ENCODE peak calls at places on chromosomes 4 and X, in seven cellular contexts. S is NB4, C is OCI-LY7, Y is dorsolateral prefrontal cortex, J is cardiac fibroblast, I is cardiac muscle cell, B is left lung. Q is an unnamed sample.

GRCh38 chrX:69163936-69164741 is 1.1 kb downstream of the PJA1 start:
- DNase-seq in S (no peak), J (peak), B (no peak), Y (no peak), C (peak), I (peak), Q (no peak)

GRCh38 chrX:97039363-97040029 is 155.8 kb downstream of the RPA4 start:
- DNase-seq in B (no peak), S (no peak), Y (no peak), I (peak), C (no peak), J (peak), Q (no peak)

GRCh38 chrX:44873415-44874270 is 655 bp downstream of the KDM6A start:
- DNase-seq in Y (peak), S (peak), C (peak), I (peak), J (peak), B (peak), Q (no peak)

GRCh38 chrX:335758-336155 is 17.2 kb upstream of the GTPBP6 start:
- DNase-seq in Y (no peak), B (peak), I (no peak), C (no peak), S (no peak), J (no peak), Q (no peak)

GRCh38 chrX:102599950-102600579 is 750 bp downstream of the ARMCX5 start:
- DNase-seq in J (peak), Y (no peak), C (no peak), S (no peak), B (no peak), I (peak), Q (no peak)

GRCh38 chrX:22383988-22384387 is 111.3 kb downstream of the CBLL2 start:
- DNase-seq in B (no peak), I (no peak), S (no peak), C (no peak), Y (no peak), J (no peak), Q (no peak)

GRCh38 chr4:41728571-41728908 is 20.0 kb downstream of the PHOX2B start:
- DNase-seq in Y (no peak), I (no peak), J (no peak), C (no peak), B (no peak), S (no peak), Q (no peak)

GRCh38 chr4:81663368-81663767 is 191.7 kb upstream of the RASGEF1B start:
- DNase-seq in S (no peak), B (no peak), J (peak), Y (no peak), C (no peak), I (peak), Q (no peak)

GRCh38 chr4:94413085-94413685 is 38.6 kb upstream of the PDLIM5 start:
- DNase-seq in S (no peak), I (no peak), C (no peak), B (no peak), J (no peak), Y (no peak), Q (no peak)

GRCh38 chr4:37224832-37225231 is 19.7 kb upstream of the NWD2 start:
- DNase-seq in B (no peak), J (no peak), Y (no peak), S (no peak), I (no peak), C (no peak), Q (no peak)

GRCh38 chr4:44447563-44448504 is 775 bp downstream of the KCTD8 start:
- DNase-seq in Y (peak), C (no peak), B (peak), S (no peak), J (peak), I (peak), Q (no peak)

GRCh38 chr4:112979881-112980421 is 69.5 kb upstream of the ANK2 start:
- DNase-seq in J (no peak), Y (no peak), I (no peak), C (no peak), S (no peak), B (no peak), Q (no peak)

GRCh38 chrX:150100261-150100660 is 162.0 kb upstream of the EOLA2 start:
- DNase-seq in Y (no peak), I (no peak), B (no peak), C (no peak), S (no peak), J (no peak), Q (peak)

GRCh38 chr4:31458813-31459212 is 738.6 kb downstream of the PCDH7 start:
- DNase-seq in J (peak), I (peak), B (no peak), S (no peak), C (no peak), Y (no peak), Q (no peak)

GRCh38 chr4:156945532-156945931 is 26.1 kb downstream of the PDGFC start:
- DNase-seq in B (no peak), Y (no peak), J (no peak), S (no peak), C (no peak), I (no peak), Q (no peak)

GRCh38 chr4:14916554-14917304 is 85.6 kb upstream of the CPEB2 start:
- DNase-seq in B (no peak), C (no peak), S (no peak), Y (no peak), J (peak), I (peak), Q (no peak)

GRCh38 chr4:82784615-82785247 is 13.9 kb downstream of the SCD5 start:
- DNase-seq in C (no peak), B (no peak), Y (no peak), I (peak), S (no peak), J (peak), Q (no peak)
- H3K4me3 ChIP-seq in C (no peak), B (no peak), Y (peak), I (no peak), S (no peak), J (peak), Q (peak)

GRCh38 chrX:19007011-19007410 is 23.1 kb upstream of the PHKA2 start:
- DNase-seq in B (no peak), I (no peak), C (no peak), S (no peak), J (no peak), Y (no peak), Q (no peak)
- H3K4me3 ChIP-seq in B (no peak), I (no peak), C (no peak), S (no peak), J (no peak), Y (no peak), Q (no peak)

DNA sequence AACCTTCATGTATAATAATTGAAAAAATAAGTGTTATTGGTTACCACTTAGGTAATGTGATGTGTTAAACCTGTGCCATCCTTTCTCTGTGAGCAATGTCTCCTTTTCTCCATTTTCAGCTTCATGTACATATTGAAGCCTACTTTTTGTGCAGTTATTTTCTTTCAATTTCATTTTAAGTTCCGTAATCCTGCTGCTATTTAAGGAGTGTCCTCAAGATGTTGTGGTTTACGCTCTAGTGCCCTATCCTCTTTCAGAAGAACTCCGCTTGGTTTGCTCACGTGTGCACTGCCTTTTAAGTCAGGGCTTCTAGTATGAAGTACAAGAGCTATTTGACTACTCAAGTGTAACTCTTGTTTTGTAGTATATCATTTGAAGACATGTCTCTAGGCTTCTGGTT is 2253.2 kb upstream of the TENM3 start:
- DNase-seq in B (no peak), J (no peak), I (no peak), Y (no peak), S (peak), C (peak), Q (no peak)
- H3K4me3 ChIP-seq in B (no peak), J (no peak), I (no peak), Y (no peak), S (no peak), C (peak), Q (no peak)

GRCh38 chr4:173037242-173037641 is 131.4 kb upstream of the GALNT7 start:
- DNase-seq in I (no peak), B (no peak), Y (no peak), S (no peak), J (no peak), C (no peak), Q (no peak)

GRCh38 chr4:173038192-173038896 is 130.3 kb upstream of the GALNT7 start:
- DNase-seq in S (no peak), I (no peak), C (no peak), B (no peak), J (no peak), Y (no peak), Q (no peak)

GRCh38 chr4:173041482-173041881 is 127.1 kb upstream of the GALNT7 start:
- DNase-seq in C (no peak), Y (no peak), I (no peak), B (no peak), J (no peak), S (no peak), Q (no peak)

GRCh38 chr4:173039617-173040176 is 128.9 kb upstream of the GALNT7 start:
- DNase-seq in S (no peak), J (no peak), C (no peak), B (no peak), Y (no peak), I (no peak), Q (no peak)

DNA sequence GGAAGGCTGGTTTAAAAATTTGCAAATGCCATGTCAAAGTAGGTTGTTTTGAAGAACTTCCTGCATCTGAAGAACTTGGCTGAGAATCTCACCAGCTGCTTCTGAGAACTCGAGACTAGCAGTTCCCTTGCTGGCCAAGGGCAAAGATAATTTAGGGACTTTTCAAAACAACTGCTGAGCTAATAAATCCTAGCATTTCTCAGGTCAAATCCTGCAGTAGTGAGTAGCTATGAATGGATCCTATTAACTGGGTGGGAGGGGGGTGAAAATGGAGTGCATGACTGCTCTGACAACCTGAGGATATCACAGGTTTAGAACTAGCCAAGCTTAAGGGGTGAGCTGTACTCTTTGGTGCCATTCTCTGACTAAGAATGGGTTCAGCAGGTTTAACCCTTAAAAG is 128.4 kb upstream of the GALNT7 start:
- DNase-seq in S (no peak), J (peak), B (no peak), Y (no peak), C (no peak), I (peak), Q (no peak)
- H3K4me3 ChIP-seq in S (no peak), J (no peak), B (no peak), Y (no peak), C (no peak), I (no peak), Q (no peak)

DNA sequence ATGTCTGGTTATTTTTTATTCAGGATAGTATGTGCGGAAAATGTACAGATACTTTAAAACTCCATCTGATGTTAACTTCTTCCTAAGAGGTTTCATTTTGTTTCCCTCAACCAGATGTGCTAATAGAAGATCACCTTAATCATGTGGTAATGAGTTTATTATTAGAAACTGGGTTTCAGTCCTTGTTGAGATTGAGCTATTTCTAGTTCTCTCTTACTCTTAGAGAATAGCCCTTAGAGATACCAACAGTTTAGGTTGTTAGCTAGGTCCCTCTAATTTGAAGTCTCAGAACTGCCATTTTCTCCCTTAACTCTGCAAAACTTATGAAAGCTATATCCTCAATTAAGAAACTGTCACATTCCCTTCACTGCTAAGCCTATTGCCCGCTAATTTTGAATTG is 13.0 kb downstream of the FAM47A start:
- DNase-seq in B (no peak), J (no peak), Y (no peak), C (no peak), S (no peak), I (no peak), Q (no peak)
- H3K4me3 ChIP-seq in B (no peak), J (no peak), Y (no peak), C (no peak), S (no peak), I (no peak), Q (no peak)

GRCh38 chrX:39418936-39419659 is 617.8 kb downstream of the MID1IP1 start:
- DNase-seq in C (no peak), J (peak), I (peak), B (no peak), Y (no peak), S (no peak), Q (no peak)

GRCh38 chrX:39409246-39409917 is 608.1 kb downstream of the MID1IP1 start:
- DNase-seq in J (no peak), C (no peak), Y (no peak), B (no peak), I (no peak), S (no peak), Q (no peak)

GRCh38 chrX:39416547-39417262 is 615.4 kb downstream of the MID1IP1 start:
- DNase-seq in B (no peak), C (peak), S (no peak), Y (no peak), I (no peak), J (no peak), Q (no peak)

GRCh38 chrX:39418132-39418935 is 617.1 kb downstream of the MID1IP1 start:
- DNase-seq in I (peak), B (no peak), Y (no peak), C (no peak), S (no peak), J (peak), Q (no peak)

DNA sequence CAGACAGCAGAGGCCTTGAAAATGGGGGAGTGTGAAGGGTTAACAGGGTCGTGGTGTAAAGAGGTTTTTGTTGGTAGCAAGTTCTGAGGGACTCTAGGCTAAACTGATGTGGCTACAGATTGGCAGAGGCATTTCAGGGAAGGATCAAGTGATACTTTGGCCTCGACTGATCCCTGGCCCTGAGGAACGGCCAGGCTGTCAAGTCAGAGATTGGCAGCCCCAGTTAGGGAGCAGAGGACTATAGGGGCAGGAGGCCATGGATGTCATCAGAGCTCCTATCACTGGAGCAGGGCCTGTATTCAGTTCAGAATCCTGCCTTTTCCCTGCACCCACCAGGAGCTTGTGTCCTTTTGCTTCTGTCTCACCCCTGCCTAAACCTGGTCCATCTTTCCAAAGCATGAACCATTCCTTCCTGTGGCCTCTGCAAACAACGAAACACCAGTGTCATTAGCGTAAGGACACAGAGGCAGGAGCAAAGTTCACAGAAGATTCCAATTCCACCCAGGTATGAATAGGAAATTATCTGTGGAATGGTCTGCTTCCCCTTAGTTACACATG is 613.1 kb downstream of the MID1IP1 start:
- DNase-seq in J (no peak), B (no peak), I (no peak), S (no peak), Y (no peak), C (no peak), Q (no peak)
- H3K4me3 ChIP-seq in J (no peak), B (no peak), I (no peak), S (no peak), Y (no peak), C (no peak), Q (no peak)

GRCh38 chr4:137541181-137541580 is 8.9 kb upstream of the PCDH18 start:
- DNase-seq in C (no peak), S (no peak), I (no peak), Y (no peak), J (no peak), B (no peak), Q (no peak)

GRCh38 chr4:137543650-137544049 is 11.4 kb upstream of the PCDH18 start:
- DNase-seq in S (no peak), J (no peak), Y (no peak), C (no peak), B (no peak), I (no peak), Q (no peak)

GRCh38 chr4:137540356-137540755 is 8.1 kb upstream of the PCDH18 start:
- DNase-seq in I (no peak), J (no peak), S (no peak), B (no peak), Y (no peak), C (no peak), Q (no peak)

GRCh38 chr4:137543198-137543597 is 10.9 kb upstream of the PCDH18 start:
- DNase-seq in B (no peak), C (no peak), I (no peak), Y (no peak), S (no peak), J (no peak), Q (no peak)

DNA sequence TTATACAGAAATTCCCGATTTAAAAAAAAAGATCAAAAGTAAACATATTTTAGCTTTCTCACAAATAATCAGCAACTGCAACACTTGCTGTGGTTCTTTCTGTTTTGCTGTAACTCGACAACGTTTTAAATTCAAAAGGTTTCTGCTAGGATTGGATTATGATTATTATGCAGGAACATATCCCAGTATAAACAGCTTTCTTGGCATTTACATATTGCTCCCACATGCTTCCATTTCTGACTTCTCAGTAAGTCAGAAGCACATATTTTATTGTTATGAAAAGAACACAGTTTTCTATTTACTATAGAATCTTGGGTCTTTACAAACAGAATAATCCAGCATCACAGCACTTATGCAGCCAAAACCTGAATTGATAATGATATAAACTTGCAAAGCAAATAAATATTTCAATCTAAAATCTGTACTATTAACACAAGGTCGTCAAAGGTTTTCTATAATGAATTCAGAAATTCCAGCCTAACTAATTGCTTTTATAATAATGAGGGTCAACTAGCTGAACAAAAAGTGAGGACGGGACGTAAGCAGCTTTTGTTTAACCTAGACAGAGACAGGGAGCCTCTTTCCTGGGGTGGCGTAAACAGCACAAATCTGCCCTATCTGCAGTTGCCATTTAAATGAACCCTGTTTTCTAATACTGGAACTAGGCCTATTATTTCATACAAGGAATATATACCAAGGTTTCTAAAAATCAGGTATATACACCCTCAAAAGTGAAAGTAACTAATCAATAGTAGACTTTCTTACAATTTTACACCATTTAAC is 9.8 kb upstream of the PCDH18 start:
- DNase-seq in Y (no peak), B (no peak), C (no peak), J (no peak), I (no peak), S (no peak), Q (no peak)
- H3K4me3 ChIP-seq in Y (peak), B (no peak), C (no peak), J (peak), I (no peak), S (no peak), Q (peak)